ENCODE peak calls at places on chromosomes 4 and X, in nine cellular contexts. L, Y, C, R, P, J, G, V and I are unnamed samples.

GRCh38 chr4:78774395-78774794 is 1.8 kb upstream of the BMP2K start:
- DNase-seq in L (no peak), Y (no peak), C (no peak), R (no peak), P (no peak), J (no peak), G (no peak), V (no peak), I (no peak)

GRCh38 chr4:20251796-20252655 is at the start of gene SLIT2:
- DNase-seq in L (no peak), Y (peak; percentile 24), C (no peak), R (peak; percentile 84), P (peak; percentile 95), J (peak; percentile 94), G (peak; percentile 69), V (peak; percentile 66), I (peak; percentile 85)

GRCh38 chrX:124433186-124433585 is 86.8 kb downstream of the SH2D1A start:
- DNase-seq in L (no peak), Y (no peak), C (no peak), R (no peak), P (no peak), J (no peak), G (no peak), V (no peak), I (no peak)

GRCh38 chr4:158282252-158282651 is 72.0 kb downstream of the TMEM144 start:
- DNase-seq in L (no peak), Y (peak; percentile 48), C (no peak), R (no peak), P (no peak), J (no peak), G (no peak), V (no peak), I (no peak)

GRCh38 chr4:113080050-113080449 is 30.6 kb downstream of the ANK2 start:
- DNase-seq in L (no peak), Y (no peak), C (no peak), R (no peak), P (no peak), J (no peak), G (no peak), V (no peak), I (no peak)

GRCh38 chr4:165096776-165097175 is 15.9 kb downstream of the TMEM192 start:
- DNase-seq in L (no peak), Y (no peak), C (no peak), R (no peak), P (no peak), J (no peak), G (no peak), V (no peak), I (no peak)

GRCh38 chr4:184310171-184310567 is 92.5 kb upstream of the ENPP6 start:
- DNase-seq in L (no peak), Y (no peak), C (no peak), R (peak; percentile 62), P (no peak), J (no peak), G (no peak), V (no peak), I (no peak)

GRCh38 chrX:78074088-78074487 is 30.0 kb upstream of the PGK1 start:
- DNase-seq in L (no peak), Y (no peak), C (no peak), R (no peak), P (no peak), J (no peak), G (no peak), V (no peak), I (no peak)

GRCh38 chr4:156762851-156763250 is 208.7 kb downstream of the PDGFC start:
- DNase-seq in L (no peak), Y (no peak), C (no peak), R (no peak), P (peak; percentile 62), J (no peak), G (no peak), V (no peak), I (peak; percentile 10)

GRCh38 chrX:34900691-34901090 is 41.9 kb upstream of the FAM47B start:
- DNase-seq in L (no peak), Y (no peak), C (no peak), R (no peak), P (no peak), J (no peak), G (no peak), V (no peak), I (no peak)

GRCh38 chrX:362351-362750 is 24.4 kb downstream of the PPP2R3B start:
- DNase-seq in L (no peak), Y (no peak), C (no peak), R (no peak), P (no peak), J (peak; percentile 65), G (no peak), V (no peak), I (no peak)

GRCh38 chr4:99861120-99861905 is 32.9 kb downstream of the LAMTOR3 start:
- DNase-seq in L (no peak), Y (no peak), C (no peak), R (no peak), P (no peak), J (no peak), G (no peak), V (no peak), I (no peak)

GRCh38 chr4:5755679-5756078 is 44.7 kb downstream of the EVC start:
- DNase-seq in L (no peak), Y (no peak), C (no peak), R (no peak), P (no peak), J (no peak), G (no peak), V (no peak), I (no peak)

GRCh38 chr4:156970501-156971167 is 965 bp downstream of the PDGFC start:
- DNase-seq in L (no peak), Y (no peak), C (no peak), R (peak; percentile 80), P (peak; percentile 87), J (peak; percentile 88), G (no peak), V (peak; percentile 71), I (peak; percentile 75)

GRCh38 chr4:145909331-145909730 is 29.3 kb downstream of the ZNF827 start:
- DNase-seq in L (no peak), Y (no peak), C (no peak), R (no peak), P (peak; percentile 92), J (no peak), G (no peak), V (no peak), I (no peak)

GRCh38 chr4:98932539-98932938 is 3.6 kb upstream of the EIF4E start:
- DNase-seq in L (no peak), Y (no peak), C (no peak), R (no peak), P (no peak), J (no peak), G (no peak), V (no peak), I (no peak)

GRCh38 chr4:154407483-154407882 is 84.1 kb downstream of the DCHS2 start:
- DNase-seq in L (no peak), Y (no peak), C (no peak), R (no peak), P (no peak), J (no peak), G (no peak), V (no peak), I (no peak)

DNA sequence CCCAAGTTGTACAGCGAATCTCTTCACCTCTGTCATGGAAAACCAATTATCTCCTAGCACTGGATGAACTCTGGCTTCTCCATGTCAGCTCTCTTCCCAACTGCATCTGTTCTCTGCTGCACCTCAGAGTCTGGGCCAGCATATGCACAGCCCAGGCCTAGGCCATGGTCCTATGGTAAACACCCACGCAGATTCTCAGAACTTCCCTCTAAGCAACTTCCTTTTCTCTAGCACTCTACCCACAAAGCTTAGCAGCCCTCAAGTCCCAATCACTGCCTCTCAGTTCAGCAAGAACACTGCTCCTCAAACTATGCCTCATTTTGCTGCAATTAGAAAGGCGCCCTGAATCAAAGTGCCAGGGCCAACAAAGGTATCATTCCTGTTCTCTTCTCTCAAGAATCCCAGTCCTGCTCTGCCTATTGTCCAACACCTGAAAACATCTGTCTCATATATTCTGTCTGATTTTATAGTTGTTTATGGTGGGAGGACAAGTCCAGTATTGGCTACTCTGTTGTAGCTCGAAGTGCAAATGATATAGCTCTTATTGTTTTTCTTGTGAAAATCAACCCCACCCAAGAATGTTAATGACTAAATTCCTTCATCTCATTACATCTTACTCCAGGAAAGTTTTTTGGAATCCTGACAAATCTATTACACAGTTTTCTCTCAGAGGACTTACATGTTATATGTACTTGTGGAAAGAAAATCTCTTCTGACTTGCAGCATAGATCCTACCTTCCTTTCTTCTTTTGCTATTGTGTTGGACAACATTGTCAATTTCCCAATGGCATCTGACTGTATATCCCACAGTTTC is 85.4 kb downstream of the DCHS2 start:
- DNase-seq in L (no peak), Y (no peak), C (no peak), R (no peak), P (no peak), J (no peak), G (no peak), V (no peak), I (no peak)
- H3K4me3 ChIP-seq in L (no peak overlapping the region), Y (no peak overlapping the region), C (no peak overlapping the region), R (no peak overlapping the region), P (no peak overlapping the region), J (no peak overlapping the region), G (no peak overlapping the region), V (no peak overlapping the region), I (no peak overlapping the region)

GRCh38 chrX:46502848-46503247 is 42.4 kb downstream of the ZNF674 start:
- DNase-seq in L (no peak), Y (no peak), C (no peak), R (no peak), P (no peak), J (no peak), G (no peak), V (no peak), I (no peak)
- H3K9me3 ChIP-seq in L (peaks cover 45% of the 10 kb centered on the region), Y (peaks cover 5% of the 10 kb centered on the region), C (peaks cover 10% of the 10 kb centered on the region), R (peaks cover 1% of the 10 kb centered on the region), P (no peaks in the 10 kb centered on the region), J (no peaks in the 10 kb centered on the region), G (peaks cover 75% of the 10 kb centered on the region), V (no peaks in the 10 kb centered on the region), I (peaks cover 8% of the 10 kb centered on the region)

DNA sequence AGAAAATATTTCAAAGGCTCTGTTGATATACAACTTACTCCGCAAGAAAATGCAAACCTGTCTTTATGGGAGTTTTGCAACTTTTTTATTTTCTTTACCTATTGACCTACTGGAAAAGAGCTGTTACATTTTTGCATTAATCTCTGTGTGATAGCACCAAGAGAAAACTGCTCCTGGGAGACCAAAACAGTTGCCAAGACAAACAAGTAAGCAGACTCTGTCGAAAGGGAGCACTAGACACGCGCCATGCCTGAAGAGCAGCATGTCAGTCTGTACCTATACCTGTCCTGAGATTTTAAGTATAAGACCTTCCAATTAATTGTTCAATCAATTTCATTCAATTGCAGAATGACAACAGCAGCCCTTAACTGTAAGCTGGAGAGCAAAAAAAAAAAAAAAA is 56.0 kb upstream of the TECRL start:
- DNase-seq in L (no peak), Y (no peak), C (no peak), R (no peak), P (no peak), J (no peak), G (no peak), V (no peak), I (no peak)
- H3K4me3 ChIP-seq in L (no peak overlapping the region), Y (no peak overlapping the region), C (no peak overlapping the region), R (no peak overlapping the region), P (no peak overlapping the region), J (no peak overlapping the region), G (no peak overlapping the region), V (no peak overlapping the region), I (no peak overlapping the region)

DNA sequence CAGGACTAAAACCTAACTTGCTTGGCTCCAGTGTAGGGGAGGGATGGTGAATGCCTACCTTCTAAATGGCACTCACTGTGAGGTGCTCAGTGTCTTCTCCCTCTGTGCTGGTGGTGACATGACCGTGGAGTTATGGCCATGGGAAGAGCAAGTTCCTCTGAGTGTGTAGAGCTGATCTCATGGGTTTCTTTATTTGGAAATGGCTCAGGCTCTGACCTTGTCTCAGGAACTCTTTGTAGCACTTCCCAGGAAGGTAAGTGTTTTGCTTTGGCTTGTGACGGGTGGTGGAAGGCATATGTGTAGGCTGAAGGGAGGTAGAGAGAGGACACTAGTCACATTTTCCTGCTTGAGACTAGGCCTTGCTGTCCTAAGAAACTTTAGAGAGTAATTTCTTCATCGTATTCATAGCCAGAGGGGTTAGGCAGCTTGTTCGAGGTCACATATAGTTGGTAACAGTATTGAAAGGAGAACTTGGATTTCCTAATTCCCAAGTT is 6.5 kb downstream of the MSN start:
- DNase-seq in L (no peak), Y (no peak), C (no peak), R (no peak), P (no peak), J (no peak), G (no peak), V (no peak), I (no peak)
- H3K9me3 ChIP-seq in L (no peaks in the 10 kb centered on the region), Y (no peaks in the 10 kb centered on the region), C (no peaks in the 10 kb centered on the region), R (no peaks in the 10 kb centered on the region), P (no peaks in the 10 kb centered on the region), J (no peaks in the 10 kb centered on the region), G (no peaks in the 10 kb centered on the region), V (no peaks in the 10 kb centered on the region), I (no peaks in the 10 kb centered on the region)